ENCODE peak calls at places on chromosomes 16 and 17, in eight cellular contexts. One of them, this sample, is unnamed.

GRCh38 chr16:58665200-58665599 is 19.4 kb downstream of the SLC38A7 start:
- DNase-seq in neural progenitor cell: peak; percentile 30
- DNase-seq in IMR-90: no peak
- DNase-seq in endothelial cell of umbilical vein: no peak
- DNase-seq in H1: no peak
- DNase-seq in H9: no peak
- DNase-seq in fibroblast of lung: no peak
- DNase-seq in Karpas-422: no peak
- DNase-seq in this sample: no peak

GRCh38 chr17:6721744-6722143 is 8.6 kb upstream of the SLC13A5 start:
- DNase-seq in neural progenitor cell: no peak
- DNase-seq in IMR-90: no peak
- DNase-seq in endothelial cell of umbilical vein: no peak
- DNase-seq in H1: no peak
- DNase-seq in H9: no peak
- DNase-seq in fibroblast of lung: no peak
- DNase-seq in Karpas-422: no peak
- DNase-seq in this sample: no peak

GRCh38 chr17:15945493-15946209 is 721 bp downstream of the ADORA2B start:
- DNase-seq in neural progenitor cell: peak; percentile 56
- DNase-seq in IMR-90: peak; percentile 16
- DNase-seq in endothelial cell of umbilical vein: no peak
- DNase-seq in H1: peak; percentile 56
- DNase-seq in H9: no peak
- DNase-seq in fibroblast of lung: peak; percentile 37
- DNase-seq in Karpas-422: no peak
- DNase-seq in this sample: peak; percentile 69

GRCh38 chr16:57899771-57900661 is 70.9 kb downstream of the CNGB1 start:
- DNase-seq in neural progenitor cell: peak; percentile 77
- DNase-seq in IMR-90: peak; percentile 62
- DNase-seq in endothelial cell of umbilical vein: peak; percentile 67
- DNase-seq in H1: peak; percentile 89
- DNase-seq in H9: peak; percentile 73
- DNase-seq in fibroblast of lung: peak; percentile 76
- DNase-seq in Karpas-422: peak; percentile 90
- DNase-seq in this sample: peak; percentile 73

GRCh38 chr17:15900871-15901270 is 44.1 kb upstream of the ADORA2B start:
- DNase-seq in neural progenitor cell: no peak
- DNase-seq in IMR-90: no peak
- DNase-seq in endothelial cell of umbilical vein: no peak
- DNase-seq in H1: no peak
- DNase-seq in H9: no peak
- DNase-seq in fibroblast of lung: no peak
- DNase-seq in Karpas-422: peak; percentile 66
- DNase-seq in this sample: no peak

GRCh38 chr17:66711936-66712335 is 123.0 kb upstream of the CACNG5 start:
- DNase-seq in neural progenitor cell: no peak
- DNase-seq in IMR-90: no peak
- DNase-seq in endothelial cell of umbilical vein: no peak
- DNase-seq in H1: no peak
- DNase-seq in H9: peak; percentile 60
- DNase-seq in fibroblast of lung: no peak
- DNase-seq in Karpas-422: no peak
- DNase-seq in this sample: no peak

GRCh38 chr16:80932725-80933124 is 74.0 kb downstream of the CMC2 start:
- DNase-seq in neural progenitor cell: no peak
- DNase-seq in IMR-90: peak; percentile 80
- DNase-seq in endothelial cell of umbilical vein: peak; percentile 99
- DNase-seq in H1: no peak
- DNase-seq in H9: no peak
- DNase-seq in fibroblast of lung: peak; percentile 64
- DNase-seq in Karpas-422: no peak
- DNase-seq in this sample: peak; percentile 84

GRCh38 chr17:75005291-75005690 is 7.2 kb upstream of the MRPL58 start:
- DNase-seq in neural progenitor cell: no peak
- DNase-seq in IMR-90: no peak
- DNase-seq in endothelial cell of umbilical vein: no peak
- DNase-seq in H1: no peak
- DNase-seq in H9: no peak
- DNase-seq in fibroblast of lung: no peak
- DNase-seq in Karpas-422: no peak
- DNase-seq in this sample: no peak

GRCh38 chr17:63476494-63476856 is 386 bp upstream of the ACE start:
- DNase-seq in neural progenitor cell: peak; percentile 71
- DNase-seq in IMR-90: no peak
- DNase-seq in endothelial cell of umbilical vein: peak; percentile 18
- DNase-seq in H1: peak; percentile 77
- DNase-seq in H9: peak; percentile 82
- DNase-seq in fibroblast of lung: no peak
- DNase-seq in Karpas-422: peak; percentile 59
- DNase-seq in this sample: peak; percentile 46

GRCh38 chr17:8156174-8156992 is 4.2 kb upstream of the PER1 start:
- DNase-seq in neural progenitor cell: peak; percentile 100
- DNase-seq in IMR-90: peak; percentile 100
- DNase-seq in endothelial cell of umbilical vein: peak; percentile 100
- DNase-seq in H1: peak; percentile 99
- DNase-seq in H9: peak; percentile 100
- DNase-seq in fibroblast of lung: peak; percentile 100
- DNase-seq in Karpas-422: peak; percentile 100
- DNase-seq in this sample: peak; percentile 100
- H2AFZ ChIP-seq in neural progenitor cell: no peak overlapping the region
- H2AFZ ChIP-seq in IMR-90: peak overlapping the region; percentile 89
- H2AFZ ChIP-seq in endothelial cell of umbilical vein: no peak overlapping the region
- H2AFZ ChIP-seq in H1: no peak overlapping the region
- H2AFZ ChIP-seq in H9: no peak overlapping the region
- H2AFZ ChIP-seq in fibroblast of lung: no peak overlapping the region
- H2AFZ ChIP-seq in Karpas-422: peak overlapping the region; percentile 83
- H2AFZ ChIP-seq in this sample: no peak overlapping the region

GRCh38 chr16:75293173-75293572 is 41.7 kb upstream of the BCAR1 start:
- DNase-seq in neural progenitor cell: no peak
- DNase-seq in IMR-90: no peak
- DNase-seq in endothelial cell of umbilical vein: no peak
- DNase-seq in H1: no peak
- DNase-seq in H9: no peak
- DNase-seq in fibroblast of lung: no peak
- DNase-seq in Karpas-422: no peak
- DNase-seq in this sample: no peak
- H2AFZ ChIP-seq in neural progenitor cell: no peak overlapping the region
- H2AFZ ChIP-seq in IMR-90: no peak overlapping the region
- H2AFZ ChIP-seq in endothelial cell of umbilical vein: no peak overlapping the region
- H2AFZ ChIP-seq in H1: no peak overlapping the region
- H2AFZ ChIP-seq in H9: no peak overlapping the region
- H2AFZ ChIP-seq in fibroblast of lung: no peak overlapping the region
- H2AFZ ChIP-seq in Karpas-422: no peak overlapping the region
- H2AFZ ChIP-seq in this sample: no peak overlapping the region

GRCh38 chr16:14187517-14188338 is 116.6 kb downstream of the MRTFB start:
- DNase-seq in neural progenitor cell: no peak
- DNase-seq in IMR-90: no peak
- DNase-seq in endothelial cell of umbilical vein: peak; percentile 38
- DNase-seq in H1: no peak
- DNase-seq in H9: no peak
- DNase-seq in fibroblast of lung: no peak
- DNase-seq in Karpas-422: no peak
- DNase-seq in this sample: no peak

GRCh38 chr16:14181371-14182050 is 110.4 kb downstream of the MRTFB start:
- DNase-seq in neural progenitor cell: no peak
- DNase-seq in IMR-90: peak; percentile 89
- DNase-seq in endothelial cell of umbilical vein: peak; percentile 26
- DNase-seq in H1: no peak
- DNase-seq in H9: no peak
- DNase-seq in fibroblast of lung: peak; percentile 89
- DNase-seq in Karpas-422: no peak
- DNase-seq in this sample: peak; percentile 92

GRCh38 chr16:14186007-14186953 is 115.2 kb downstream of the MRTFB start:
- DNase-seq in neural progenitor cell: peak; percentile 74
- DNase-seq in IMR-90: peak; percentile 79
- DNase-seq in endothelial cell of umbilical vein: peak; percentile 78
- DNase-seq in H1: peak; percentile 63
- DNase-seq in H9: peak; percentile 45
- DNase-seq in fibroblast of lung: peak; percentile 89
- DNase-seq in Karpas-422: no peak
- DNase-seq in this sample: peak; percentile 86

GRCh38 chr16:14182999-14183398 is 111.9 kb downstream of the MRTFB start:
- DNase-seq in neural progenitor cell: no peak
- DNase-seq in IMR-90: no peak
- DNase-seq in endothelial cell of umbilical vein: no peak
- DNase-seq in H1: no peak
- DNase-seq in H9: no peak
- DNase-seq in fibroblast of lung: no peak
- DNase-seq in Karpas-422: no peak
- DNase-seq in this sample: no peak

GRCh38 chr16:14186954-14187306 is 115.8 kb downstream of the MRTFB start:
- DNase-seq in neural progenitor cell: no peak
- DNase-seq in IMR-90: no peak
- DNase-seq in endothelial cell of umbilical vein: peak; percentile 16
- DNase-seq in H1: no peak
- DNase-seq in H9: no peak
- DNase-seq in fibroblast of lung: no peak
- DNase-seq in Karpas-422: no peak
- DNase-seq in this sample: peak; percentile 20
- H2AFZ ChIP-seq in neural progenitor cell: no peak overlapping the region
- H2AFZ ChIP-seq in IMR-90: peak overlapping the region; percentile 36
- H2AFZ ChIP-seq in endothelial cell of umbilical vein: no peak overlapping the region
- H2AFZ ChIP-seq in H1: no peak overlapping the region
- H2AFZ ChIP-seq in H9: no peak overlapping the region
- H2AFZ ChIP-seq in fibroblast of lung: no peak overlapping the region
- H2AFZ ChIP-seq in Karpas-422: no peak overlapping the region
- H2AFZ ChIP-seq in this sample: peak overlapping the region; percentile 77

GRCh38 chr16:12079411-12079965 is 103.0 kb downstream of the SNX29 start:
- DNase-seq in neural progenitor cell: no peak
- DNase-seq in IMR-90: no peak
- DNase-seq in endothelial cell of umbilical vein: no peak
- DNase-seq in H1: no peak
- DNase-seq in H9: no peak
- DNase-seq in fibroblast of lung: no peak
- DNase-seq in Karpas-422: no peak
- DNase-seq in this sample: no peak
- H2AFZ ChIP-seq in neural progenitor cell: no peak overlapping the region
- H2AFZ ChIP-seq in IMR-90: no peak overlapping the region
- H2AFZ ChIP-seq in endothelial cell of umbilical vein: no peak overlapping the region
- H2AFZ ChIP-seq in H1: no peak overlapping the region
- H2AFZ ChIP-seq in H9: no peak overlapping the region
- H2AFZ ChIP-seq in fibroblast of lung: no peak overlapping the region
- H2AFZ ChIP-seq in Karpas-422: no peak overlapping the region
- H2AFZ ChIP-seq in this sample: no peak overlapping the region

GRCh38 chr16:49015189-49015540 is 266.5 kb downstream of the CBLN1 start:
- DNase-seq in neural progenitor cell: peak; percentile 35
- DNase-seq in IMR-90: no peak
- DNase-seq in endothelial cell of umbilical vein: no peak
- DNase-seq in H1: peak; percentile 47
- DNase-seq in H9: peak; percentile 54
- DNase-seq in fibroblast of lung: no peak
- DNase-seq in Karpas-422: no peak
- DNase-seq in this sample: no peak
- H2AFZ ChIP-seq in neural progenitor cell: no peak overlapping the region
- H2AFZ ChIP-seq in IMR-90: no peak overlapping the region
- H2AFZ ChIP-seq in endothelial cell of umbilical vein: no peak overlapping the region
- H2AFZ ChIP-seq in H1: peak overlapping the region; percentile 51
- H2AFZ ChIP-seq in H9: no peak overlapping the region
- H2AFZ ChIP-seq in fibroblast of lung: no peak overlapping the region
- H2AFZ ChIP-seq in Karpas-422: no peak overlapping the region
- H2AFZ ChIP-seq in this sample: no peak overlapping the region

GRCh38 chr17:3669085-3669347 is 404 bp downstream of the EMC6 start:
- DNase-seq in neural progenitor cell: no peak
- DNase-seq in IMR-90: no peak
- DNase-seq in endothelial cell of umbilical vein: no peak
- DNase-seq in H1: no peak
- DNase-seq in H9: peak; percentile 58
- DNase-seq in fibroblast of lung: no peak
- DNase-seq in Karpas-422: no peak
- DNase-seq in this sample: no peak
- H2AFZ ChIP-seq in neural progenitor cell: no peak overlapping the region
- H2AFZ ChIP-seq in IMR-90: peak overlapping the region; percentile 94
- H2AFZ ChIP-seq in endothelial cell of umbilical vein: peak overlapping the region; percentile 90
- H2AFZ ChIP-seq in H1: no peak overlapping the region
- H2AFZ ChIP-seq in H9: no peak overlapping the region
- H2AFZ ChIP-seq in fibroblast of lung: peak overlapping the region; percentile 80
- H2AFZ ChIP-seq in Karpas-422: peak overlapping the region; percentile 74
- H2AFZ ChIP-seq in this sample: peak overlapping the region; percentile 90

GRCh38 chr17:41657164-41657754 is 31.4 kb upstream of the EIF1 start:
- DNase-seq in neural progenitor cell: no peak
- DNase-seq in IMR-90: no peak
- DNase-seq in endothelial cell of umbilical vein: no peak
- DNase-seq in H1: no peak
- DNase-seq in H9: no peak
- DNase-seq in fibroblast of lung: no peak
- DNase-seq in Karpas-422: no peak
- DNase-seq in this sample: no peak

GRCh38 chr17:41659813-41660212 is 28.9 kb upstream of the EIF1 start:
- DNase-seq in neural progenitor cell: no peak
- DNase-seq in IMR-90: peak; percentile 22
- DNase-seq in endothelial cell of umbilical vein: no peak
- DNase-seq in H1: no peak
- DNase-seq in H9: no peak
- DNase-seq in fibroblast of lung: no peak
- DNase-seq in Karpas-422: no peak
- DNase-seq in this sample: no peak

GRCh38 chr17:41657936-41658335 is 30.7 kb upstream of the EIF1 start:
- DNase-seq in neural progenitor cell: no peak
- DNase-seq in IMR-90: no peak
- DNase-seq in endothelial cell of umbilical vein: no peak
- DNase-seq in H1: no peak
- DNase-seq in H9: no peak
- DNase-seq in fibroblast of lung: no peak
- DNase-seq in Karpas-422: no peak
- DNase-seq in this sample: no peak

GRCh38 chr17:41663451-41664171 is 25.1 kb upstream of the EIF1 start:
- DNase-seq in neural progenitor cell: no peak
- DNase-seq in IMR-90: no peak
- DNase-seq in endothelial cell of umbilical vein: no peak
- DNase-seq in H1: no peak
- DNase-seq in H9: no peak
- DNase-seq in fibroblast of lung: no peak
- DNase-seq in Karpas-422: no peak
- DNase-seq in this sample: no peak

DNA sequence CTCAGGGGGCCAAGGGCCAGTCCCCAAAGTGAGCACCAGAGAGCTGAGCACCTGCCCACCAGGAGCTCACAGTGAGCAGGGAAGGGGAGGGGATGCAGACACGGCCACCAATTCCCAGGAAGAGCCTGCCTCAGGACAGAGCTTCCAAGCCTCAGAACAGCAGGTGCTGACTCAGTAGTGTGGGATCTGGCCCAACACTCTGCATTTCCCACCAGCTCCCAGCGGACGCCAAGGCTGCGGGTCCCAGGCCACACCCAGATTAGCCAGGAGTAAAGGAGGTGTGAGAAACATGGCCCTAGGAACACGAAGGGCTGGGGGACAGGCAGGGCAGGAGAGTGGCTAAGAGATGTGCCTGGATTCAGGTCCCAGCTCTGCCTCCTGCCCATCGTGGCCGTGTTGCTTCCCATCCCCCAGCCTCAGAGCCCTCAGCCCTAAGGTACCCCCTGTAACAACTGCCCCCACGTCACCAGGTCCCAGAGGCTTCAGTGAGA is 28.4 kb upstream of the EIF1 start:
- DNase-seq in neural progenitor cell: no peak
- DNase-seq in IMR-90: no peak
- DNase-seq in endothelial cell of umbilical vein: no peak
- DNase-seq in H1: no peak
- DNase-seq in H9: no peak
- DNase-seq in fibroblast of lung: no peak
- DNase-seq in Karpas-422: no peak
- DNase-seq in this sample: peak; percentile 24
- H2AFZ ChIP-seq in neural progenitor cell: no peak overlapping the region
- H2AFZ ChIP-seq in IMR-90: peak overlapping the region; percentile 35
- H2AFZ ChIP-seq in endothelial cell of umbilical vein: no peak overlapping the region
- H2AFZ ChIP-seq in H1: no peak overlapping the region
- H2AFZ ChIP-seq in H9: no peak overlapping the region
- H2AFZ ChIP-seq in fibroblast of lung: no peak overlapping the region
- H2AFZ ChIP-seq in Karpas-422: no peak overlapping the region
- H2AFZ ChIP-seq in this sample: no peak overlapping the region

GRCh38 chr17:28041068-28041843 is 1.2 kb upstream of the NLK start:
- DNase-seq in neural progenitor cell: peak; percentile 100
- DNase-seq in IMR-90: peak; percentile 99
- DNase-seq in endothelial cell of umbilical vein: peak; percentile 100
- DNase-seq in H1: peak; percentile 99
- DNase-seq in H9: peak; percentile 100
- DNase-seq in fibroblast of lung: peak; percentile 100
- DNase-seq in Karpas-422: peak; percentile 100
- DNase-seq in this sample: peak; percentile 99
- H2AFZ ChIP-seq in neural progenitor cell: no peak overlapping the region
- H2AFZ ChIP-seq in IMR-90: peak overlapping the region; percentile 87
- H2AFZ ChIP-seq in endothelial cell of umbilical vein: no peak overlapping the region
- H2AFZ ChIP-seq in H1: no peak overlapping the region
- H2AFZ ChIP-seq in H9: no peak overlapping the region
- H2AFZ ChIP-seq in fibroblast of lung: peak overlapping the region; percentile 88
- H2AFZ ChIP-seq in Karpas-422: peak overlapping the region; percentile 68
- H2AFZ ChIP-seq in this sample: peak overlapping the region; percentile 88